ENCODE peak calls at places on chromosomes 2 and 18, in four cellular contexts. I is A549, E is uterus, M is spleen. Q is an unnamed sample.

GRCh38 chr2:28915939-28916338 is 21.5 kb downstream of the WDR43 start:
- DNase-seq in I (peak; percentile 15), E (no peak), M (no peak), Q (no peak)

GRCh38 chr2:130848518-130849210 is 11.9 kb downstream of the ARHGEF4 start:
- DNase-seq in I (no peak), E (no peak), M (no peak), Q (no peak)

GRCh38 chr2:70354264-70354949 is 52.5 kb upstream of the FAM136A start:
- DNase-seq in I (no peak), E (no peak), M (no peak), Q (no peak)

GRCh38 chr2:165691615-165692014 is 102.4 kb downstream of the GALNT3 start:
- DNase-seq in I (no peak), E (peak; percentile 43), M (no peak), Q (no peak)

GRCh38 chr18:77316641-77317040 is 67.0 kb downstream of the GALR1 start:
- DNase-seq in I (no peak), E (no peak), M (no peak), Q (no peak)

GRCh38 chr2:221546505-221547225 is 25.4 kb downstream of the EPHA4 start:
- DNase-seq in I (no peak), E (no peak), M (no peak), Q (no peak)

GRCh38 chr2:15050483-15050882 is 418.0 kb downstream of the LRATD1 start:
- DNase-seq in I (no peak), E (no peak), M (no peak), Q (no peak)

GRCh38 chr2:221095381-221095780 is 476.7 kb downstream of the EPHA4 start:
- DNase-seq in I (no peak), E (no peak), M (no peak), Q (no peak)

GRCh38 chr2:101820519-101820918 is 123.0 kb downstream of the MAP4K4 start:
- DNase-seq in I (no peak), E (no peak), M (no peak), Q (no peak)

GRCh38 chr2:55550368-55551102 is 31.0 kb downstream of the CFAP36 start:
- DNase-seq in I (no peak), E (no peak), M (no peak), Q (no peak)

GRCh38 chr2:12716250-12717190 is at the start of gene TRIB2:
- DNase-seq in I (peak; percentile 63), E (peak; percentile 88), M (peak; percentile 97), Q (peak; percentile 94)

GRCh38 chr18:78678318-78678695 is 301.3 kb upstream of the SALL3 start:
- DNase-seq in I (no peak), E (no peak), M (peak; percentile 32), Q (no peak)
- H3K9me3 ChIP-seq in I (no peaks in the 10 kb centered on the region), E (no peaks in the 10 kb centered on the region), M (no peaks in the 10 kb centered on the region), Q (no peaks in the 10 kb centered on the region)

GRCh38 chr2:190343500-190344274 is at the start of gene INPP1:
- DNase-seq in I (peak; percentile 69), E (peak; percentile 74), M (peak; percentile 92), Q (peak; percentile 70)
- TF ChIP-seq POLR2A in I (peak; percentile 24), E (peak; percentile 59), M (peak; percentile 22), Q (no peak)

GRCh38 chr2:26576565-26577441 is 64.4 kb downstream of the CIB4 start:
- DNase-seq in I (no peak), E (no peak), M (peak; percentile 50), Q (no peak)
- H3K9me3 ChIP-seq in I (no peaks in the 10 kb centered on the region), E (no peaks in the 10 kb centered on the region), M (no peaks in the 10 kb centered on the region), Q (no peaks in the 10 kb centered on the region)

GRCh38 chr2:240182001-240182400 is 41.5 kb upstream of the OTOS start:
- DNase-seq in I (no peak), E (no peak), M (peak; percentile 31), Q (no peak)
- TF ChIP-seq POLR2A in I (no peak), E (no peak), M (no peak), Q (no peak)

DNA sequence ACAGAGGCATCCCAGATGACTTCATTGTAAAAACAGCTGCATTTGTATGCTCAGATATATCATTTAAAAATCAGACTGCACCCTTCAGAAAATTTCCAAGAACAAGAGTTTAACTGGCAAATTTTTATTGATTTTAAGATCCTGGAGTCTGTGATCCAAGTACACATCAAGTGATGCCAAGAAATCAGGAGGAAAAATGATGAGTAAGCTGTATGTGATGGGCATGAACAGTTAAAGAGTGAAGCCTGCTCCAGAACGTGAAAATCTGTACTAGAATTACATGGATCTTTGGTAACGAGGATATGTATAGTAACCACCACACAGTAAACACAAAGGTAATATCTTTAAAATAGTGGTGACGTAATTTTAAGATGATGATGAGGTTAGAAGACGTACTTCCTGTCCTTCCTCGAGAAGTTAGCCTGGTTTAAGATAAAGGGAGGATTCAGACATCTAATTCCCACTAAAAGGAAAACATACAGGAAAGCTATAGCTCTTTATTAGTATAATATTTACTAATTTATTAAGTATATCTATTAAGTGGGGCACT is 1374.3 kb upstream of the DDX18 start:
- DNase-seq in I (no peak), E (no peak), M (no peak), Q (no peak)
- H3K9me3 ChIP-seq in I (peaks cover 3% of the 10 kb centered on the region), E (no peaks in the 10 kb centered on the region), M (peaks cover 30% of the 10 kb centered on the region), Q (no peaks in the 10 kb centered on the region)